ENCODE peak calls at places on chromosome 18, in ten cellular contexts. P is Panc1, R is endothelial cell of umbilical vein, D is upper lobe of left lung, M is HepG2, V is transverse colon, L is HCT116, A is HL-60, N is spleen, H is GM12878. X is an unnamed sample.

GRCh38 chr18:69795785-69796184 is 151.9 kb downstream of the CD226 start:
- DNase-seq in P (no peak), R (no peak), D (no peak), M (no peak), V (no peak), L (no peak), A (no peak), N (no peak), H (no peak), X (no peak)

GRCh38 chr18:686339-687111 is 25.9 kb downstream of the ENOSF1 start:
- DNase-seq in P (no peak), R (no peak), D (no peak), M (no peak), V (no peak), L (no peak), A (no peak), N (no peak), H (no peak), X (no peak)

GRCh38 chr18:43589611-43590151 is 312.4 kb upstream of the SYT4 start:
- DNase-seq in P (no peak), R (no peak), D (no peak), M (no peak), V (no peak), L (no peak), A (no peak), N (no peak), H (no peak), X (no peak)

GRCh38 chr18:79801641-79802040 is 3.9 kb downstream of the KCNG2 start:
- DNase-seq in P (no peak), R (no peak), D (no peak), M (no peak), V (no peak), L (no peak), A (no peak), N (peak; percentile 55), H (no peak), X (no peak)

GRCh38 chr18:67432806-67433205 is 83.7 kb downstream of the DSEL start:
- DNase-seq in P (no peak), R (no peak), D (no peak), M (no peak), V (no peak), L (no peak), A (no peak), N (no peak), H (no peak), X (no peak)

GRCh38 chr18:487371-487770 is 13.1 kb downstream of the COLEC12 start:
- DNase-seq in P (no peak), R (no peak), D (no peak), M (peak; percentile 44), V (no peak), L (no peak), A (no peak), N (no peak), H (no peak), X (no peak)

GRCh38 chr18:53991202-53991601 is 233.3 kb downstream of the MBD2 start:
- DNase-seq in P (no peak), R (no peak), D (no peak), M (peak; percentile 33), V (no peak), L (peak; percentile 45), A (no peak), N (no peak), H (no peak), X (no peak)

GRCh38 chr18:58848685-58849084 is 16.0 kb upstream of the ZNF532 start:
- DNase-seq in P (no peak), R (no peak), D (no peak), M (no peak), V (no peak), L (no peak), A (no peak), N (no peak), H (no peak), X (no peak)

GRCh38 chr18:57631697-57632096 is 10.1 kb upstream of the NARS1 start:
- DNase-seq in P (no peak), R (peak; percentile 36), D (no peak), M (no peak), V (no peak), L (no peak), A (no peak), N (no peak), H (no peak), X (no peak)

GRCh38 chr18:35045808-35046207 is 4.6 kb downstream of the MAPRE2 start:
- DNase-seq in P (no peak), R (no peak), D (no peak), M (no peak), V (no peak), L (no peak), A (no peak), N (no peak), H (no peak), X (no peak)
- H3K27ac ChIP-seq in P (no peak overlapping the region), R (no peak overlapping the region), D (no peak overlapping the region), M (no peak overlapping the region), V (peak overlapping the region; percentile 4), L (no peak overlapping the region), A (peak overlapping the region; percentile 65), N (peak overlapping the region; percentile 96), H (peak overlapping the region; percentile 73), X (peak overlapping the region; percentile 20)

GRCh38 chr18:56121669-56122068 is 516.7 kb downstream of the TXNL1 start:
- DNase-seq in P (no peak), R (no peak), D (no peak), M (no peak), V (no peak), L (no peak), A (no peak), N (no peak), H (no peak), X (peak; percentile 94)

GRCh38 chr18:56120781-56121180 is 517.6 kb downstream of the TXNL1 start:
- DNase-seq in P (no peak), R (no peak), D (no peak), M (no peak), V (no peak), L (no peak), A (no peak), N (no peak), H (no peak), X (peak; percentile 94)

GRCh38 chr18:56112984-56113383 is 525.0 kb upstream of the TCF4 start:
- DNase-seq in P (no peak), R (no peak), D (no peak), M (no peak), V (no peak), L (no peak), A (no peak), N (no peak), H (peak; percentile 4), X (no peak)

GRCh38 chr18:56115072-56116038 is 523.0 kb downstream of the TXNL1 start:
- DNase-seq in P (no peak), R (no peak), D (no peak), M (no peak), V (no peak), L (no peak), A (no peak), N (no peak), H (no peak), X (no peak)

DNA sequence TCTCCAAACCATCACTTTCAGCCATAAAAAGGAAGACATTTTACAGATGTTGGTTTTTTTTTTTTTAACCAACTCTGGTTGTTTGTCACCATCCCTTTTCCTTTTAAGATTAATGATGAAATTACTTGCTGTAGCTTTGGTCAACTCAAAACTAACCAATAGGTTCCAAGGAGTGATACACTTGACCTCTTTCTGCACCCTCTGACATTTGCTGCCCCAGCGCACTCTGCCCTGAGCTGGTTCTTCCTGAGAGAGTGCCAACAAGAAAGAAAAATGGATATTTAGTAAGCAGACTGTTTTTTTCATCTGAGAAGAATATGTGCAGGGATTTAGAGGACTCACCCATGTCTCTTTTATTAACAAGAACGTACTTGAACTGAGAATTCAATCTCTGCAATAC is 520.0 kb downstream of the TXNL1 start:
- DNase-seq in P (no peak), R (no peak), D (no peak), M (no peak), V (no peak), L (no peak), A (no peak), N (no peak), H (no peak), X (no peak)
- H3K4me3 ChIP-seq in P (no peak overlapping the region), R (no peak overlapping the region), D (no peak overlapping the region), M (no peak overlapping the region), V (no peak overlapping the region), L (no peak overlapping the region), A (no peak overlapping the region), N (no peak overlapping the region), H (no peak overlapping the region), X (no peak overlapping the region)

GRCh38 chr18:12882416-12882815 is 1.6 kb downstream of the PTPN2 start:
- DNase-seq in P (no peak), R (no peak), D (no peak), M (no peak), V (no peak), L (no peak), A (no peak), N (no peak), H (no peak), X (no peak)

GRCh38 chr18:12879840-12880531 is 4.1 kb downstream of the PTPN2 start:
- DNase-seq in P (no peak), R (no peak), D (peak; percentile 65), M (no peak), V (no peak), L (no peak), A (peak; percentile 71), N (no peak), H (no peak), X (no peak)

GRCh38 chr18:12883003-12883683 is 894 bp downstream of the PTPN2 start:
- DNase-seq in P (no peak), R (peak; percentile 41), D (no peak), M (no peak), V (no peak), L (no peak), A (no peak), N (no peak), H (no peak), X (no peak)

GRCh38 chr18:12883684-12884520 is at the start of gene PTPN2:
- DNase-seq in P (peak; percentile 62), R (peak; percentile 95), D (peak; percentile 95), M (peak; percentile 90), V (peak; percentile 95), L (peak; percentile 82), A (peak; percentile 97), N (peak; percentile 99), H (peak; percentile 77), X (peak; percentile 66)

GRCh38 chr18:12880532-12880892 is 3.5 kb downstream of the PTPN2 start:
- DNase-seq in P (no peak), R (no peak), D (no peak), M (no peak), V (no peak), L (no peak), A (peak; percentile 67), N (no peak), H (no peak), X (no peak)
- TF ChIP-seq POLR2AphosphoS5 in P (no peak), R (no peak), D (no peak), M (no peak), V (no peak), L (no peak), A (peak; percentile 20), N (no peak), H (no peak), X (no peak)

DNA sequence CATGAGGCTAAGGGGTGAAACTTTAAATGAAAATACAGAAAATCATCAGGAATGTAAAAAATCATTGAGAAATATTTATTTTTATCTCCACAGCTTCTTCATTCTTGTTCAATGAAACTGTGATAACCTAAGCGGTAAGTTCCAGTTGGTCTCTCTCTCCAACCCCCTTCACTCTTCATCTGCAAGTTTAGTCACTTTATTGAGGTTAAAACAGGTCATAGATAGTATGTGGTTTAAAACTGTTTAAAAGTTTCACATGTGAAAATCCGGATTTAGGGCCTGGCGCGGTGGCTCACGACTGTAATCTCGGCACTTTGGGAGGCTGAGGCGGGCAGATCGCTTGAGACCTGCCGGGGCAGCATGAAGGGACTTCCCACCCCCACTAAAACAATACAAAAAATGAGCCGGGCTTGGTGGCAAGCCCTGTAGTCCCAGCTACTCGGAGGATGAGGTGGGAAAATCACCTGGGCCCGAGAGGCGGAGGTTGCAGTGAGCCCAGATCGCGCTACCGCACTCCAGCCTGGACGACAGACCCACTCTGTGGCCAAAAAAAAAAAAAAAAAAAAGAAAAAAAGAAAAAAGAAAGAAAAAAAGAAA is 1.6 kb upstream of the PHLPP1 start:
- DNase-seq in P (no peak), R (no peak), D (no peak), M (no peak), V (no peak), L (no peak), A (no peak), N (peak; percentile 75), H (no peak), X (no peak)
- H3K27ac ChIP-seq in P (no peak overlapping the region), R (no peak overlapping the region), D (no peak overlapping the region), M (no peak overlapping the region), V (no peak overlapping the region), L (no peak overlapping the region), A (no peak overlapping the region), N (no peak overlapping the region), H (no peak overlapping the region), X (no peak overlapping the region)

X was measured in SK-N-MC.